ENCODE peak calls at places on chromosomes 5 and 9, in eight cellular contexts. A, V, M, F, S, Z, I and T are unnamed samples.

GRCh38 chr9:121819511-121820231 is 168.2 kb downstream of the DAB2IP start:
- DNase-seq in A (peak), V (peak), M (no peak), F (no peak), S (no peak), Z (no peak), I (no peak), T (no peak)

GRCh38 chr5:59069438-59070079 is 486.7 kb downstream of the RAB3C start:
- DNase-seq in A (no peak), V (peak), M (peak), F (no peak), S (no peak), Z (peak), I (no peak), T (peak)

GRCh38 chr5:1273745-1274144 is 21.1 kb downstream of the TERT start:
- DNase-seq in A (no peak), V (no peak), M (no peak), F (no peak), S (no peak), Z (no peak), I (no peak), T (no peak)

GRCh38 chr9:115012476-115012875 is 82.1 kb upstream of the TNFSF8 start:
- DNase-seq in A (no peak), V (no peak), M (no peak), F (no peak), S (no peak), Z (peak), I (no peak), T (no peak)

GRCh38 chr5:161397448-161397847 is 149.1 kb downstream of the GABRB2 start:
- DNase-seq in A (no peak), V (no peak), M (no peak), F (no peak), S (no peak), Z (no peak), I (no peak), T (no peak)

GRCh38 chr9:92710368-92710767 is 40.4 kb upstream of the IPPK start:
- DNase-seq in A (no peak), V (no peak), M (no peak), F (no peak), S (no peak), Z (no peak), I (no peak), T (no peak)

GRCh38 chr9:90741036-90741435 is 60.6 kb upstream of the SYK start:
- DNase-seq in A (no peak), V (no peak), M (no peak), F (no peak), S (no peak), Z (no peak), I (no peak), T (no peak)

GRCh38 chr5:140926903-140927573 is 939 bp downstream of the PCDHAC1 start:
- DNase-seq in A (no peak), V (peak), M (no peak), F (no peak), S (no peak), Z (no peak), I (peak), T (no peak)

GRCh38 chr5:146888341-146888978 is 9.9 kb upstream of the PPP2R2B start:
- DNase-seq in A (no peak), V (no peak), M (no peak), F (no peak), S (no peak), Z (no peak), I (peak), T (no peak)

GRCh38 chr5:132099073-132099748 is 25.6 kb downstream of the CSF2 start:
- DNase-seq in A (no peak), V (no peak), M (no peak), F (peak), S (no peak), Z (peak), I (no peak), T (no peak)

GRCh38 chr9:136981588-136982231 is 1.1 kb upstream of the LCNL1 start:
- DNase-seq in A (no peak), V (peak), M (no peak), F (no peak), S (peak), Z (no peak), I (peak), T (peak)

GRCh38 chr9:35689601-35690446 is at the start of gene TPM2:
- DNase-seq in A (no peak), V (no peak), M (no peak), F (no peak), S (no peak), Z (no peak), I (no peak), T (peak)

GRCh38 chr5:18811616-18812015 is 1176.4 kb downstream of the CDH18 start:
- DNase-seq in A (no peak), V (no peak), M (no peak), F (no peak), S (no peak), Z (no peak), I (peak), T (no peak)

GRCh38 chr9:115810166-115810565 is 343.4 kb upstream of the PAPPA start:
- DNase-seq in A (no peak), V (no peak), M (no peak), F (no peak), S (no peak), Z (no peak), I (no peak), T (no peak)

GRCh38 chr9:137034709-137035506 is 3.0 kb upstream of the FUT7 start:
- DNase-seq in A (peak), V (peak), M (peak), F (peak), S (peak), Z (peak), I (peak), T (peak)

GRCh38 chr5:73030995-73031394 is 75.2 kb downstream of the FCHO2 start:
- DNase-seq in A (no peak), V (peak), M (peak), F (no peak), S (no peak), Z (peak), I (no peak), T (peak)

GRCh38 chr9:86637515-86637914 is 283.3 kb upstream of the TUT7 start:
- DNase-seq in A (peak), V (no peak), M (no peak), F (no peak), S (no peak), Z (no peak), I (peak), T (peak)

GRCh38 chr5:35416217-35416988 is 186.1 kb upstream of the PRLR start:
- DNase-seq in A (no peak), V (no peak), M (no peak), F (no peak), S (no peak), Z (no peak), I (no peak), T (no peak)